ENCODE peak calls at places on chromosomes 3 and 15, in eight cellular contexts. A, R, V, N, L, M, S and Z are unnamed samples. For H3K27me3, the result is how much of the 10 kb centered on the place peaks cover.

GRCh38 chr3:46114324-46114988 is 87.2 kb upstream of the XCR1 start:
- DNase-seq in A (no peak), R (peak), V (no peak), N (no peak), L (no peak), M (no peak), S (no peak), Z (no peak)

GRCh38 chr15:89898628-89899302 is 5.0 kb upstream of the AP3S2 start:
- DNase-seq in A (no peak), R (no peak), V (no peak), N (peak), L (no peak), M (peak), S (peak), Z (no peak)

GRCh38 chr15:82739086-82739485 is 29.4 kb upstream of the AP3B2 start:
- DNase-seq in A (no peak), R (no peak), V (no peak), N (no peak), L (no peak), M (no peak), S (no peak), Z (no peak)

GRCh38 chr15:72934006-72934405 is 118.3 kb upstream of the NEO1 start:
- DNase-seq in A (no peak), R (no peak), V (no peak), N (no peak), L (no peak), M (no peak), S (no peak), Z (no peak)

GRCh38 chr15:100733088-100733487 is 130.7 kb downstream of the ASB7 start:
- DNase-seq in A (no peak), R (no peak), V (no peak), N (no peak), L (no peak), M (no peak), S (no peak), Z (no peak)

GRCh38 chr15:101242160-101242998 is 9.5 kb downstream of the CHSY1 start:
- DNase-seq in A (no peak), R (no peak), V (peak), N (no peak), L (no peak), M (no peak), S (peak), Z (peak)

GRCh38 chr3:56339671-56340070 is 128.6 kb downstream of the ERC2 start:
- DNase-seq in A (no peak), R (no peak), V (no peak), N (no peak), L (no peak), M (no peak), S (no peak), Z (no peak)

GRCh38 chr15:67823371-67824156 is 1.7 kb upstream of the SKOR1 start:
- DNase-seq in A (no peak), R (no peak), V (no peak), N (no peak), L (no peak), M (no peak), S (no peak), Z (no peak)

GRCh38 chr3:187025656-187026320 is 95.5 kb downstream of the ST6GAL1 start:
- DNase-seq in A (no peak), R (no peak), V (no peak), N (no peak), L (no peak), M (no peak), S (no peak), Z (no peak)

GRCh38 chr3:168865022-168865551 is 769.4 kb upstream of the GOLIM4 start:
- DNase-seq in A (no peak), R (peak), V (no peak), N (no peak), L (no peak), M (no peak), S (no peak), Z (no peak)

GRCh38 chr3:181705081-181705480 is 6.6 kb upstream of the SOX2 start:
- DNase-seq in A (no peak), R (no peak), V (no peak), N (no peak), L (no peak), M (no peak), S (no peak), Z (no peak)

GRCh38 chr3:32757618-32758374 is 60.0 kb upstream of the TRIM71 start:
- DNase-seq in A (no peak), R (no peak), V (no peak), N (no peak), L (no peak), M (no peak), S (no peak), Z (no peak)

GRCh38 chr15:50304856-50305255 is 39.3 kb upstream of the HDC start:
- DNase-seq in A (no peak), R (no peak), V (no peak), N (no peak), L (no peak), M (no peak), S (no peak), Z (no peak)

GRCh38 chr3:187828571-187829452 is 83.5 kb upstream of the BCL6 start:
- DNase-seq in A (no peak), R (no peak), V (no peak), N (no peak), L (no peak), M (no peak), S (peak), Z (no peak)

GRCh38 chr3:141979050-141979671 is 102.7 kb downstream of the ATP1B3 start:
- DNase-seq in A (no peak), R (no peak), V (no peak), N (peak), L (no peak), M (no peak), S (no peak), Z (no peak)

GRCh38 chr3:124627501-124627908 is 102.7 kb upstream of the UMPS start:
- DNase-seq in A (no peak), R (no peak), V (no peak), N (no peak), L (no peak), M (no peak), S (no peak), Z (no peak)

GRCh38 chr15:38058596-38059075 is 124.2 kb downstream of the TMCO5A start:
- DNase-seq in A (no peak), R (no peak), V (no peak), N (no peak), L (no peak), M (no peak), S (no peak), Z (no peak)

GRCh38 chr3:126959921-126960603 is 22.9 kb upstream of the PLXNA1 start:
- DNase-seq in A (no peak), R (no peak), V (no peak), N (no peak), L (peak), M (no peak), S (no peak), Z (peak)

GRCh38 chr3:88732211-88732610 is 375.2 kb upstream of the EPHA3 start:
- DNase-seq in A (no peak), R (no peak), V (no peak), N (no peak), L (no peak), M (no peak), S (no peak), Z (no peak)
- H3K27ac ChIP-seq in A (no peak), R (no peak), V (no peak), N (no peak), L (no peak), M (no peak), S (no peak), Z (no peak)

GRCh38 chr3:51672083-51672475 is 1.0 kb downstream of the TEX264 start:
- DNase-seq in A (no peak), R (no peak), V (no peak), N (no peak), L (no peak), M (no peak), S (no peak), Z (no peak)
- H3K4me3 ChIP-seq in A (peak), R (peak), V (peak), N (peak), L (peak), M (peak), S (peak), Z (peak)

GRCh38 chr15:62187425-62187824 is 22.3 kb upstream of the C2CD4B start:
- DNase-seq in A (no peak), R (no peak), V (peak), N (no peak), L (no peak), M (no peak), S (no peak), Z (no peak)

GRCh38 chr15:62190257-62190656 is 25.2 kb upstream of the C2CD4B start:
- DNase-seq in A (no peak), R (no peak), V (no peak), N (no peak), L (no peak), M (no peak), S (no peak), Z (no peak)

GRCh38 chr15:62188744-62189143 is 23.7 kb upstream of the C2CD4B start:
- DNase-seq in A (no peak), R (no peak), V (no peak), N (no peak), L (no peak), M (no peak), S (no peak), Z (no peak)

GRCh38 chr15:62186578-62186977 is 21.5 kb upstream of the C2CD4B start:
- DNase-seq in A (no peak), R (no peak), V (no peak), N (no peak), L (no peak), M (no peak), S (no peak), Z (peak)

DNA sequence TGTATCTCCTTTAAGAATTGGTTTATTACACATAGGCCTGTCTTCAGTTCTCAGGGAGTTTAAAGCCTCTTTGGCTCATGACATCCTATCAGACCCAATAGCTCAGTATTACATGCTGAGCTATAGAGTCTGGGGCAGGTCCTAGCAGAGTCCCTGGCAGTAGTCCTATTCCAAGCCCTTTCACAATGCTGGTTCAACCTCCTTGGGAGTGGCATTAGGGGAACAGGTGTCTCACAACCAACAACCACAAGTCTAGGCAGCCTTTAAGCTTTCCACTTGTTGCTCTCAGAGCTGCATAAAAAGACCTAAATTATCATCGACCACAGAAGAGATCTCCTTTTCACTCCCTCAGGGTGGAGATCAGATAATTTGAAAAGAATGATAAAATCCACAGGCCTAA is 22.8 kb upstream of the C2CD4B start:
- DNase-seq in A (no peak), R (no peak), V (no peak), N (no peak), L (no peak), M (no peak), S (no peak), Z (no peak)
- H3K27me3 ChIP-seq in A (under half), R (under half), V (under half), N (under half), L (under half), M (under half), S (under half), Z (under half)

GRCh38 chr3:49349617-49350114 is 8.5 kb downstream of the GPX1 start:
- DNase-seq in A (no peak), R (no peak), V (no peak), N (no peak), L (no peak), M (no peak), S (no peak), Z (no peak)

GRCh38 chr3:49357466-49358216 is 512 bp downstream of the GPX1 start:
- DNase-seq in A (peak), R (peak), V (peak), N (no peak), L (peak), M (peak), S (peak), Z (peak)

GRCh38 chr3:49353022-49353421 is 5.1 kb downstream of the GPX1 start:
- DNase-seq in A (no peak), R (no peak), V (no peak), N (no peak), L (no peak), M (no peak), S (no peak), Z (no peak)

GRCh38 chr3:49351521-49352011 is 6.6 kb downstream of the GPX1 start:
- DNase-seq in A (no peak), R (no peak), V (no peak), N (no peak), L (no peak), M (no peak), S (no peak), Z (no peak)

DNA sequence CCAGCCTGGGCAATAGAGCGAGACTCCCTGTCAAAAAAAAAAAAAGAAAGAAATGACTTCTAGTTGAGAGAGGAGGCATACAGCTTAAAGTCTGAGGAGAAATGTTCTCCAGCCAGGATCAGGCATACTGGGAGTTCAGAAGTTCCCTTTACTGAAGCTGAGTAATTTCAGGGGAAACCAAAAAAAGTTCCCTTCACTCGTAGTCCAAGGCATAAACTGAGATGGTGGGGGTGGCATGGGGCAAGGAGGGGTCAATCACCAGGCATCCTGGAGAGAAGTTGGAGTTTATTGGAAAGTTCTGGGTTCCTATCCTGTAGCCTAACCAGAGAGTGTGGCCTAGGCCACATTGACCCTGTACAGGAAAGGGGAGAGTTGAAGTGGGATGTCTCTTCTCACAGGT is 5.9 kb downstream of the GPX1 start:
- DNase-seq in A (no peak), R (no peak), V (no peak), N (no peak), L (no peak), M (no peak), S (no peak), Z (no peak)
- H3K27ac ChIP-seq in A (peak), R (peak), V (peak), N (no peak), L (no peak), M (no peak), S (no peak), Z (peak)

GRCh38 chr3:42653303-42653559 is 266 bp upstream of the ZBTB47 start:
- DNase-seq in A (no peak), R (no peak), V (no peak), N (no peak), L (no peak), M (no peak), S (no peak), Z (no peak)
- H3K4me3 ChIP-seq in A (peak), R (peak), V (peak), N (peak), L (peak), M (no peak), S (peak), Z (peak)

DNA sequence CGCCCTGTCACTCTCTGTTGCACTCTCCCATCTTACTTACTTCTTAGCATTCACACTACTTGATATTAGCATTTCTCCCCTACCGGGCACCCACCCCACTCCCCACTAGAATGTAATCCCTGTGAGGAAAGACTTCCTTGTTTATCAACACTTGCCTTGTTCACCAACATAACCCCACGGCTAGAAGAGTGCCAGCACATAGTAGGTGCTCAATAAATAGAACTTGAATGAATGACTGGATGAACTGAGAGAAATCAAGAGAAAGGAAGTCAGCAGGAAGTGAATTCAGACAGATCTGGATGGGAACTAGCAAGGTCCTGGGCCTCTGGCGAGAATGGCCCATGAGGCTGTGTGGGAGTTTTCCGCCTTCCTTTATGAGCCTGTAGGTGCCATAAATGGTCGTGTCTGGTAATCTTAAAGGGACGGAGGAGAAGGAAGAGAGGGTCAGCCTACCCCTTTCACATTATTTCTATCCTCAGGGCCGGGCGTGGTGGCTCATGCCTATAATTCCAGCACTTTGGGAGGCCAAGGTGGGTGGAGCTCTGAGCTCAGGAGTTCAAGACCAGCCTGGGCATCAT is 42.4 kb upstream of the HERC1 start:
- DNase-seq in A (no peak), R (no peak), V (no peak), N (no peak), L (no peak), M (no peak), S (no peak), Z (no peak)
- H3K27me3 ChIP-seq in A (under half), R (under half), V (under half), N (under half), L (under half), M (under half), S (under half), Z (under half)

GRCh38 chr15:66404532-66404931 is 17.8 kb downstream of the MAP2K1 start:
- DNase-seq in A (no peak), R (no peak), V (no peak), N (no peak), L (no peak), M (no peak), S (no peak), Z (no peak)
- H3K27ac ChIP-seq in A (no peak), R (no peak), V (peak), N (no peak), L (no peak), M (peak), S (no peak), Z (peak)

DNA sequence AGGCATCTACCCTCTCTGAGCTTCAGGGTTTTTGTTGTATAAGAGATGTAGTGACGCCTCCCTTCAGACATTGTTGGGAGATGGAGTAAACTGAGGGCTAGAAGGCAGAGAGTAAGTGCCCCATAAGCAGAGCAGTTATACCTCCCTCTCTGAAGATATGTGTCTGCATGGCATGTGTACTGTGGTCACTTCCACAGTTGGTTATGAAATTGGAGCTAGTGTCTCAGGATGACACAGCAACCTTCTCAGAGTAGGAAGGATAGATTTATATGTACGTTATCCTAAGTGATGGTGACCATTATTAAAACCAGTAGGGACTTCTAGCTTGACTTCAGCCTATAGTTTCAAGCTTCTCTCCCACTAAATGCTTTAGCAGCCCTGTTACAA is 17.9 kb downstream of the PXK start:
- DNase-seq in A (no peak), R (no peak), V (no peak), N (no peak), L (no peak), M (no peak), S (no peak), Z (no peak)
- H3K4me3 ChIP-seq in A (no peak), R (no peak), V (no peak), N (no peak), L (no peak), M (no peak), S (no peak), Z (no peak)